ENCODE peak calls at places on chromosome 2, in six cellular contexts. I, Y, T, H, N and M are unnamed samples.

GRCh38 chr2:104861295-104862060 is 7.6 kb downstream of the POU3F3 start:
- DNase-seq in I (no peak), Y (no peak), T (no peak), H (no peak), N (no peak), M (no peak)

GRCh38 chr2:43942001-43942400 is 53.8 kb downstream of the LRPPRC start:
- DNase-seq in I (no peak), Y (no peak), T (no peak), H (no peak), N (peak), M (no peak)

GRCh38 chr2:60260646-60261296 is 292.7 kb downstream of the BCL11A start:
- DNase-seq in I (no peak), Y (no peak), T (peak), H (no peak), N (no peak), M (no peak)

GRCh38 chr2:37447446-37447845 is 103.0 kb downstream of the QPCT start:
- DNase-seq in I (no peak), Y (no peak), T (no peak), H (no peak), N (no peak), M (no peak)

GRCh38 chr2:44932079-44932478 is 9.4 kb upstream of the SIX3 start:
- DNase-seq in I (no peak), Y (no peak), T (no peak), H (no peak), N (no peak), M (no peak)

GRCh38 chr2:241818229-241818942 is 9.4 kb downstream of the NEU4 start:
- DNase-seq in I (peak), Y (peak), T (no peak), H (peak), N (no peak), M (no peak)

GRCh38 chr2:46914578-46915230 is 902 bp downstream of the MCFD2 start:
- DNase-seq in I (no peak), Y (no peak), T (no peak), H (no peak), N (no peak), M (no peak)

GRCh38 chr2:233061007-233061590 is 957 bp downstream of the INPP5D start:
- DNase-seq in I (peak), Y (no peak), T (no peak), H (peak), N (no peak), M (no peak)

GRCh38 chr2:174449033-174449432 is 37.8 kb downstream of the GPR155 start:
- DNase-seq in I (no peak), Y (no peak), T (no peak), H (no peak), N (no peak), M (no peak)

GRCh38 chr2:216855614-216856013 is 4.2 kb downstream of the TNP1 start:
- DNase-seq in I (no peak), Y (no peak), T (no peak), H (no peak), N (no peak), M (no peak)

GRCh38 chr2:36322108-36322507 is 33.5 kb upstream of the CRIM1 start:
- DNase-seq in I (no peak), Y (no peak), T (no peak), H (no peak), N (peak), M (no peak)

GRCh38 chr2:3712841-3713503 is 9.6 kb downstream of the DCDC2C start:
- DNase-seq in I (no peak), Y (no peak), T (no peak), H (no peak), N (peak), M (no peak)

GRCh38 chr2:96993367-96993766 is 7.0 kb upstream of the FAM178B start:
- DNase-seq in I (no peak), Y (no peak), T (no peak), H (no peak), N (no peak), M (peak)

GRCh38 chr2:46737577-46737976 is 178.0 kb downstream of the MCFD2 start:
- DNase-seq in I (no peak), Y (no peak), T (peak), H (no peak), N (peak), M (no peak)

GRCh38 chr2:143759455-143759854 is 630.2 kb downstream of the ARHGAP15 start:
- DNase-seq in I (no peak), Y (no peak), T (no peak), H (no peak), N (no peak), M (no peak)

GRCh38 chr2:39631715-39632114 is 34.0 kb upstream of the TMEM178A start:
- DNase-seq in I (no peak), Y (no peak), T (peak), H (no peak), N (peak), M (no peak)

GRCh38 chr2:37507703-37508102 is 163.3 kb downstream of the QPCT start:
- DNase-seq in I (no peak), Y (no peak), T (no peak), H (no peak), N (no peak), M (no peak)

GRCh38 chr2:215019521-215020145 is 118.8 kb downstream of the ABCA12 start:
- DNase-seq in I (no peak), Y (no peak), T (no peak), H (no peak), N (no peak), M (no peak)

GRCh38 chr2:201769664-201770373 is 10.9 kb downstream of the ALS2 start:
- DNase-seq in I (no peak), Y (no peak), T (no peak), H (no peak), N (no peak), M (no peak)

GRCh38 chr2:216308532-216308931 is 63.8 kb downstream of the MARCHF4 start:
- DNase-seq in I (no peak), Y (no peak), T (peak), H (no peak), N (peak), M (no peak)

GRCh38 chr2:85924522-85924921 is 35.7 kb upstream of the ST3GAL5 start:
- DNase-seq in I (no peak), Y (peak), T (no peak), H (no peak), N (peak), M (no peak)

GRCh38 chr2:157840568-157841156 is 35.5 kb downstream of the ACVR1 start:
- DNase-seq in I (no peak), Y (no peak), T (peak), H (no peak), N (no peak), M (no peak)

GRCh38 chr2:105450495-105450894 is 51.6 kb upstream of the FHL2 start:
- DNase-seq in I (no peak), Y (no peak), T (no peak), H (no peak), N (no peak), M (no peak)

DNA sequence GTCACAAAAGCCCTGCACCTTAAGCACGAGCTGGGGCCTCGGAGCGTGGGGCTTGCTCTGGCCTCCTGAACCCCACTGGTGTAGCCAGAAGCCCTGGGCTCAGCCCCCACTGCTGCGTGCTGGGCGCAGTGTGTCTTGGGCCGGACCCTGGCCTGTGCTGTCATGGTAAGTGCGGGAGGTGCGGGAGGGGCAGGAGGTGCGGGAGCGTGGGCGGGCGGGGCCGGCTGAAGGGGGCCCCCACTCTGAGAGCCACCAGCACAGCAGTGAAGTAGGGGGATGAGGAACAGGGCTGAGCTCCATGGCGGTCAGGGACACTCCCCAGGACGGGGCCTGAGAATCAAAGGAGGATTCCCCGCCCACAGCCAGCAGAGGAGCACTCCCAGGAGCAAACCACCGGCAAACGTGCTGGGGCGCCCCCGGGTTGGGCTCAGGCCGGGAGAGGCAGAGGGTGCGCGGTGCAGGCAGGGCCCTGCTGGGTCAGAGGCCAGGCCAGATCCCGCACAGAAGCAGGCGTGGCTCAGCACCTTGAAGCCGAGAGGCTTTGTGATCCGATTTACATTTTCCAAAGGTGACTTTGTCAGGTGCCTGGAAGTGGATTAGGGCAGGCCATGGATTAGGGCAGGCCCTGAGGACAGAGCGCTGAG is 152.1 kb upstream of the RAB6C start:
- DNase-seq in I (no peak), Y (no peak), T (no peak), H (no peak), N (no peak), M (no peak)
- TF ChIP-seq CTCF in I (no peak), Y (no peak), T (no peak), H (no peak), N (no peak), M (no peak)

GRCh38 chr2:220442012-220442411 is 814.6 kb downstream of the SLC4A3 start:
- DNase-seq in I (no peak), Y (no peak), T (no peak), H (no peak), N (no peak), M (no peak)
- TF ChIP-seq CTCF in I (no peak), Y (no peak), T (no peak), H (no peak), N (no peak), M (no peak)

GRCh38 chr2:191244350-191244749 is 854 bp upstream of the MYO1B start:
- DNase-seq in I (no peak), Y (no peak), T (no peak), H (no peak), N (no peak), M (no peak)

GRCh38 chr2:191243154-191243553 is 2.0 kb upstream of the MYO1B start:
- DNase-seq in I (no peak), Y (no peak), T (no peak), H (no peak), N (no peak), M (no peak)

GRCh38 chr2:191245869-191246531 is 796 bp downstream of the MYO1B start:
- DNase-seq in I (no peak), Y (no peak), T (no peak), H (no peak), N (peak), M (peak)

GRCh38 chr2:191246820-191247380 is 1.7 kb downstream of the MYO1B start:
- DNase-seq in I (no peak), Y (no peak), T (no peak), H (no peak), N (peak), M (no peak)

GRCh38 chr2:191245046-191245868 is at the start of gene MYO1B:
- DNase-seq in I (peak), Y (peak), T (no peak), H (peak), N (peak), M (peak)
- TF ChIP-seq CTCF in I (peak), Y (peak), T (peak), H (peak), N (peak), M (peak)

GRCh38 chr2:8090748-8091700 is 590.8 kb upstream of the ID2 start:
- DNase-seq in I (no peak), Y (peak), T (peak), H (peak), N (peak), M (no peak)
- TF ChIP-seq CTCF in I (no peak), Y (no peak), T (no peak), H (no peak), N (no peak), M (no peak)

DNA sequence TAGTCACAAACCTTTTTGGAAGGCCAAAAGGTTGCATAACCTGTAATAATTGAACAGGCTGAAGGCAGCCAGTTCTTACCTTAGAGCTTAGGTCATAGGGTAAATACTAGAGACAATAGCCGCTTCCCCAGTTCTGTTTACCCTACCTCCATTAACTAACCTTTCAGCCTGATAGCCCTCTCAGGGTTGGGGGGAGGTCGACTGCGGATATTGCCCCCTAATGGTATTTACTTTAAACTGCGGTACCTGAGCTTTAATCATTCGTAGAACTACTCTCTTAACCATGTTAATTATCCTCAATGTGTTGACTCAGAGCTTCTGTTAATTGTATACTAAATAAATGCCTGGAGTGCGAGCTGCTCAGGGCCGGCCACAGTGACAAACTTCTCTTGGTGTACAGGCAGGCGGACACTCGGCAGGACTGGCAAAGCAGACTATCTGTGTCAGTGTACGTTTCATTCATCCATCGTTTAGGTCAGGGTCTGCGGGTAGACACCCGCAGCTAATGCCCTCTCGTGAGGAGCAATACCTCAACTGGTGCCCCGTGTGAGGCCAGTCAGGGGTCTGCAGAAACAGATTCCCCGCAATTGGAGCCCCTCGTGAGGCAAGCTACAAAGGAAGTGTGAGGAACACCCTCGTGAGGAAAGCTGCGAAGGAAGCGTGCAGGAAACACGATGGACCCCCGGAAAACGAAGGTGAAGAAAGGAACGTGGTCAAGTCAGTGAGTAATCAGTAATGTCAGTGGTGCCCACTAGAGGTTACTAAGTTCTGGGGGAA is 115.3 kb upstream of the SCN7A start:
- DNase-seq in I (no peak), Y (no peak), T (no peak), H (no peak), N (no peak), M (no peak)
- TF ChIP-seq CTCF in I (no peak), Y (no peak), T (peak), H (no peak), N (no peak), M (no peak)